ENCODE peak calls at places on chromosomes 13 and 19, in five cellular contexts. One of them, this sample, is unnamed.

GRCh38 chr19:35931161-35931873 is 4.9 kb upstream of the LRFN3 start:
- DNase-seq in IMR-90: peak; percentile 99
- DNase-seq in choroid plexus epithelial cell: peak; percentile 100
- DNase-seq in transverse colon: peak; percentile 100
- DNase-seq in lower leg skin: peak; percentile 100
- DNase-seq in this sample: peak; percentile 100

GRCh38 chr13:97239306-97239705 is 17.2 kb downstream of the MBNL2 start:
- DNase-seq in lower leg skin: no peak
- DNase-seq in IMR-90: no peak
- DNase-seq in transverse colon: no peak
- DNase-seq in choroid plexus epithelial cell: no peak
- DNase-seq in this sample: no peak

GRCh38 chr13:80050252-80050651 is 290.7 kb downstream of the SPRY2 start:
- DNase-seq in transverse colon: no peak
- DNase-seq in lower leg skin: no peak
- DNase-seq in IMR-90: peak; percentile 16
- DNase-seq in choroid plexus epithelial cell: peak; percentile 48
- DNase-seq in this sample: peak; percentile 62

GRCh38 chr13:34522818-34523217 is 419.3 kb upstream of the NBEA start:
- DNase-seq in transverse colon: no peak
- DNase-seq in IMR-90: no peak
- DNase-seq in choroid plexus epithelial cell: no peak
- DNase-seq in lower leg skin: no peak
- DNase-seq in this sample: peak; percentile 22

GRCh38 chr13:18952225-18953016 is 229.2 kb downstream of the TUBA3C start:
- DNase-seq in lower leg skin: peak; percentile 82
- DNase-seq in transverse colon: no peak
- DNase-seq in choroid plexus epithelial cell: no peak
- DNase-seq in IMR-90: no peak
- DNase-seq in this sample: no peak

GRCh38 chr19:49862411-49863253 is 4.7 kb downstream of the PNKP start:
- DNase-seq in transverse colon: no peak
- DNase-seq in IMR-90: no peak
- DNase-seq in choroid plexus epithelial cell: no peak
- DNase-seq in lower leg skin: no peak
- DNase-seq in this sample: no peak

GRCh38 chr13:24161010-24161775 is 673 bp downstream of the SPATA13 start:
- DNase-seq in transverse colon: peak; percentile 58
- DNase-seq in choroid plexus epithelial cell: no peak
- DNase-seq in lower leg skin: peak; percentile 88
- DNase-seq in IMR-90: no peak
- DNase-seq in this sample: peak; percentile 27

GRCh38 chr19:51809787-51810186 is 14.8 kb downstream of the FPR3 start:
- DNase-seq in IMR-90: no peak
- DNase-seq in transverse colon: no peak
- DNase-seq in choroid plexus epithelial cell: peak; percentile 41
- DNase-seq in lower leg skin: peak; percentile 90
- DNase-seq in this sample: no peak

GRCh38 chr19:11414544-11414943 is 4.6 kb downstream of the RGL3 start:
- DNase-seq in choroid plexus epithelial cell: no peak
- DNase-seq in lower leg skin: no peak
- DNase-seq in transverse colon: no peak
- DNase-seq in IMR-90: no peak
- DNase-seq in this sample: no peak

GRCh38 chr13:98822238-98822606 is 69.8 kb upstream of the SLC15A1 start:
- DNase-seq in lower leg skin: no peak
- DNase-seq in IMR-90: peak; percentile 20
- DNase-seq in choroid plexus epithelial cell: no peak
- DNase-seq in transverse colon: no peak
- DNase-seq in this sample: no peak

GRCh38 chr13:19845758-19846157 is 17.7 kb downstream of the ZMYM5 start:
- DNase-seq in lower leg skin: no peak
- DNase-seq in transverse colon: no peak
- DNase-seq in choroid plexus epithelial cell: peak; percentile 97
- DNase-seq in IMR-90: peak; percentile 99
- DNase-seq in this sample: peak; percentile 97

DNA sequence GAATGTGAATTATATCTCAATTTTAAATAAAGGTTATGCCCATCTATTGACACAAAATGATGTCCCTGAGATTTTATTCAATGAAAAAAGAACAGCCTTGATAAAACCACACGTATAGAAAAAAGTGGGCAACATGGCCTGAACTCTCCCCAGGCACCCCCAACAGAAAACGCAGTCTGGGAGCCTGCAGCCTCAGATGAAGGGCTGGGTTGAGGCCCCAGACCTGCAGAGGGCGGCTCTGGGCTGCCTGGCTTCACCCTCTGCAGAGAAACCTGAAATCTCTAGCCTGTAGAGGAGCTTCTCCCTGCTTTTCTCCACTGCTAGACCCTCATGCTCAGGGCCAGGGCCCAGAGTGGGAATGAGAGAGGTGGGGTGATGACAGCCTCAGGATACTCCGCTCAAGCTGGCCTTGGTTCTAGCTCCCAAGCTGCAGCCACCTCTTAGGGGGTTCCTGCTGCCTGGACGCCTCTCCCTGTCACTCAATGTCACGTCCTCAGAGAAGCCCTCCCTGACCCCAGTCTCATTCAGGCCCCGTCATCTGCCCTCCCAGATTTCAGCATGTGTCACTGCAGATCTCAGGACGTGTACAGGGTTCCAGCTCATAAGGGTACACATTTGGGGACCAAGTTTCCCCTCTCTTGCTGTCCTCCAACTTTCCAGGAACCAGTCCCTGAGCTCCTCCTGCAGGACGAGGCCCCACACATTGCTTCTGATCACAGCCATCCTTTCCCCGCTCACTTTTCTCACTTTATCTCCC is 1.8 kb downstream of the MBD3 start:
- DNase-seq in lower leg skin: no peak
- DNase-seq in choroid plexus epithelial cell: peak; percentile 40
- DNase-seq in transverse colon: peak; percentile 32
- DNase-seq in IMR-90: no peak
- DNase-seq in this sample: peak; percentile 12
- TF ChIP-seq CTCF in lower leg skin: no peak
- TF ChIP-seq CTCF in choroid plexus epithelial cell: peak; percentile 57
- TF ChIP-seq CTCF in transverse colon: no peak
- TF ChIP-seq CTCF in IMR-90: peak; percentile 37
- TF ChIP-seq CTCF in this sample: peak; percentile 56

GRCh38 chr19:37691881-37692504 is 27.6 kb downstream of the ZNF607 start:
- DNase-seq in choroid plexus epithelial cell: peak; percentile 93
- DNase-seq in lower leg skin: peak; percentile 93
- DNase-seq in transverse colon: peak; percentile 84
- DNase-seq in IMR-90: peak; percentile 80
- DNase-seq in this sample: peak; percentile 86
- TF ChIP-seq CTCF in choroid plexus epithelial cell: no peak
- TF ChIP-seq CTCF in lower leg skin: no peak
- TF ChIP-seq CTCF in transverse colon: no peak
- TF ChIP-seq CTCF in IMR-90: peak; percentile 6
- TF ChIP-seq CTCF in this sample: no peak

GRCh38 chr19:41541990-41542584 is 33.9 kb upstream of the CEACAM21 start:
- DNase-seq in transverse colon: peak; percentile 74
- DNase-seq in lower leg skin: peak; percentile 91
- DNase-seq in IMR-90: peak; percentile 4
- DNase-seq in choroid plexus epithelial cell: peak; percentile 31
- DNase-seq in this sample: peak; percentile 6
- TF ChIP-seq CTCF in transverse colon: peak; percentile 33
- TF ChIP-seq CTCF in lower leg skin: no peak
- TF ChIP-seq CTCF in IMR-90: peak; percentile 39
- TF ChIP-seq CTCF in choroid plexus epithelial cell: peak; percentile 54
- TF ChIP-seq CTCF in this sample: peak; percentile 53

GRCh38 chr13:81487151-81487550 is 1146.2 kb upstream of the SPRY2 start:
- DNase-seq in transverse colon: no peak
- DNase-seq in choroid plexus epithelial cell: peak; percentile 81
- DNase-seq in lower leg skin: no peak
- DNase-seq in IMR-90: no peak
- DNase-seq in this sample: peak; percentile 7
- TF ChIP-seq CTCF in transverse colon: no peak
- TF ChIP-seq CTCF in choroid plexus epithelial cell: peak; percentile 62
- TF ChIP-seq CTCF in lower leg skin: no peak
- TF ChIP-seq CTCF in IMR-90: no peak
- TF ChIP-seq CTCF in this sample: peak; percentile 25